ENCODE peak calls at places on chromosomes 2 and 18, in four cellular contexts. Y is neuronal stem cell, J is iPS DF 6.9, F is bronchial epithelial cell. X is an unnamed sample.

GRCh38 chr2:121790276-121790956 is 35.0 kb downstream of the TSN start:
- DNase-seq in F (peak; percentile 98), J (no peak), Y (no peak), X (peak; percentile 77)

GRCh38 chr18:50194623-50195532 is at the start of gene MYO5B:
- DNase-seq in J (no peak), Y (peak; percentile 58), F (peak; percentile 58), X (peak; percentile 36)

GRCh38 chr2:17827306-17827705 is 11.0 kb downstream of the MSGN1 start:
- DNase-seq in F (no peak), J (no peak), Y (peak; percentile 42), X (no peak)

GRCh38 chr18:77063256-77063655 is 69.3 kb downstream of the MBP start:
- DNase-seq in Y (no peak), F (peak; percentile 91), J (no peak), X (no peak)

GRCh38 chr2:62189196-62189595 is 6.7 kb upstream of the B3GNT2 start:
- DNase-seq in F (no peak), J (no peak), Y (no peak), X (no peak)

GRCh38 chr2:227323818-227324217 is 1.2 kb upstream of the MFF start:
- DNase-seq in Y (no peak), F (no peak), J (no peak), X (no peak)

GRCh38 chr2:126662623-126663022 is 6.7 kb downstream of the GYPC start:
- DNase-seq in F (no peak), Y (no peak), J (no peak), X (no peak)

GRCh38 chr2:50769416-50769815 is 262.5 kb downstream of the NRXN1 start:
- DNase-seq in J (no peak), Y (no peak), F (no peak), X (no peak)

GRCh38 chr2:202149155-202149762 is 76.2 kb downstream of the KIAA2012 start:
- DNase-seq in J (no peak), F (no peak), Y (peak; percentile 80), X (no peak)

GRCh38 chr2:161044937-161045336 is 115.3 kb upstream of the TANK start:
- DNase-seq in Y (no peak), F (no peak), J (no peak), X (no peak)

GRCh38 chr2:103784271-103784670 is 1022.4 kb downstream of the TMEM182 start:
- DNase-seq in Y (peak; percentile 21), J (no peak), F (no peak), X (no peak)

GRCh38 chr18:3478262-3478978 is 28.4 kb downstream of the TGIF1 start:
- DNase-seq in J (no peak), Y (no peak), F (peak; percentile 49), X (no peak)

GRCh38 chr2:76953733-76954347 is 568.3 kb downstream of the LRRTM4 start:
- DNase-seq in J (peak; percentile 82), F (peak; percentile 58), Y (peak; percentile 67), X (no peak)

GRCh38 chr2:763766-764525 is 86.7 kb upstream of the TMEM18 start:
- DNase-seq in J (no peak), Y (no peak), F (no peak), X (peak; percentile 59)

GRCh38 chr2:148615446-148615845 is 29.1 kb upstream of the EPC2 start:
- DNase-seq in J (no peak), Y (no peak), F (no peak), X (no peak)

GRCh38 chr2:1101982-1102381 is 151.3 kb downstream of the SNTG2 start:
- DNase-seq in F (no peak), Y (no peak), J (no peak), X (no peak)

GRCh38 chr2:241068136-241068941 is 33.7 kb downstream of the MTERF4 start:
- DNase-seq in Y (no peak), F (no peak), J (no peak), X (no peak)

GRCh38 chr2:27308359-27308875 is at the start of gene UCN:
- DNase-seq in J (no peak), Y (peak; percentile 54), F (peak; percentile 29), X (no peak)

GRCh38 chr18:23662309-23663263 is at the start of gene ANKRD29:
- DNase-seq in Y (peak; percentile 36), F (no peak), J (no peak), X (peak; percentile 78)

GRCh38 chr2:60440761-60441160 is 112.7 kb downstream of the BCL11A start:
- DNase-seq in Y (no peak), J (no peak), F (peak; percentile 50), X (no peak)

GRCh38 chr2:121038831-121039230 is 246.2 kb downstream of the TFCP2L1 start:
- DNase-seq in Y (no peak), J (no peak), F (peak; percentile 79), X (peak; percentile 21)

GRCh38 chr18:58345064-58345463 is 283.8 kb downstream of the ALPK2 start:
- DNase-seq in J (no peak), F (no peak), Y (no peak), X (no peak)

GRCh38 chr2:231648579-231649174 is 56.0 kb downstream of the TEX44 start:
- DNase-seq in F (peak; percentile 43), Y (no peak), J (no peak), X (peak; percentile 67)

DNA sequence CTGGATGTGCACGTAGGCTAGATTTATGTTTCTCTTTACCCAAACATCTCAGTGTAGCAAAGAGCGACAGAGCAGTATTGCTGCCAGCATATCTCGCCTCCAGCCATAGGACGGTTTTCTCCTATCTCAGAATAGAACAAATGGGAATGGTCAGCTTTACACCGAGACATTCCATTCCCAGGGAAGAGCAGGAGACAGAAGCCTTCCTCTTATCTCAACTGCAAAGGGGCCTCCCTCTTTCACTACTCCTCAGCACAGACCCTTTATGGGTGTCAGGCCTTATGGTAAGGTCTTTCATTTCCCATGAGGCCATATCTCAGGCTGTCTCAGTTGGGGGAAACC is 19.2 kb upstream of the TMBIM1 start:
- DNase-seq in J (no peak), F (no peak), Y (no peak), X (no peak)
- H3K4me3 ChIP-seq in J (no peak overlapping the region), F (no peak overlapping the region), Y (no peak overlapping the region), X (no peak overlapping the region)

DNA sequence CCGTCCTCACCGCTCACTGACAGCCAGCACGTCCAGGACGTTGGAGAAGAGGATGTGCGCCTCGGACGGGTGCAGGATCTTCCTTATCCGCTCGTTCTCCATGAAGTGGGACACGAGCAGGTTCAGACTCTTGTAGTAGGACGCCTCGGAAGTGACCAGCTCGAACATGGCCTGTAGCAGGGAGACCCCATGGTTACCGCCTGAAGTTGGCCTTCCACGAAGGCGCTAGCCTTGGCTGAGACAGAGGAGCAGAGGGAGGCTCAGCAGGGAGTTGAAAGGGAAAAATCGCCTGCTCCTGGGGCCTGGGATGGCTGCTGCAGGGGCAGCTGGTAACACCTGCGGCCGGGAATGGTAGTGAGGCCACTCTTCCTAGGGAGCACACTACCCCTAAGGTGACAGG is 24.7 kb downstream of the SNORC start:
- DNase-seq in Y (no peak), J (no peak), F (no peak), X (no peak)
- H3K36me3 ChIP-seq in Y (no peaks in the 10 kb centered on the region), J (no peaks in the 10 kb centered on the region), F (no peaks in the 10 kb centered on the region), X (no peaks in the 10 kb centered on the region)

GRCh38 chr2:31920968-31921367 is 89.8 kb downstream of the MEMO1 start:
- DNase-seq in Y (no peak), F (no peak), J (no peak), X (no peak)

GRCh38 chr2:31922542-31923408 is 88.0 kb downstream of the MEMO1 start:
- DNase-seq in Y (no peak), F (peak; percentile 95), J (no peak), X (no peak)

GRCh38 chr2:31925517-31925916 is 85.3 kb downstream of the MEMO1 start:
- DNase-seq in J (no peak), F (no peak), Y (no peak), X (no peak)

GRCh38 chr2:31919499-31919898 is 91.3 kb downstream of the MEMO1 start:
- DNase-seq in J (no peak), Y (no peak), F (no peak), X (no peak)

GRCh38 chr2:31923662-31924061 is 87.1 kb downstream of the MEMO1 start:
- DNase-seq in Y (no peak), F (no peak), J (no peak), X (no peak)
- H3K4me3 ChIP-seq in Y (no peak overlapping the region), F (no peak overlapping the region), J (no peak overlapping the region), X (no peak overlapping the region)

DNA sequence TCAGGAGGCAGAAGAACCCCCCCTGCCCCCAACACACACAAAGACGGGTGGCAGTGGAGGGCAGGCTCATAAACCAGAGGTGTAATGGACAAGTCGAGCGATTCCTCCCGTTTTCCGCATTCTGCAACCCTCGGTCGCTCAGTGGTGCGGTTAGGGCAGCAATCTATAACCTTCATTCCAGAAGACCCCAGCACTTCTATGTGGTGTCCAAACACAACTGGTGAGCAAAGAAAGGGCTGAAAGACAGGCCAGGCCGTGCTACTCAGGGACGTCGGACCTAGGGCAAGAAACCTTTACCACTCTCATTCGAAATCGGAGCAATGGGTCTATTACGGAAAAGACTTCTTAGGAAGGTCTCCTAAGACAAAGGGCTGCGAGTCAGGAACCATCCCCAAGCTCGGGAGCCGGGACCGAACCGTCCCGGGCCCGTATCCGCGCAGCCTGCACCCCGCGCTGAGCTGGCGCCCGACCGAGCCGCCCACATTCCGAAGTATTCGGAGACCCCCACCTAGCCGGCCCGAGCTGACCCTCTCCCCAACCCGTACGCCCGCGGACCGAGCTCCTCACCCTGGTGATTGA is 568 bp downstream of the ARL5A start:
- DNase-seq in Y (peak; percentile 14), F (peak; percentile 11), J (no peak), X (peak; percentile 27)
- H3K36me3 ChIP-seq in Y (no peaks in the 10 kb centered on the region), F (no peaks in the 10 kb centered on the region), J (no peaks in the 10 kb centered on the region), X (no peaks in the 10 kb centered on the region)

DNA sequence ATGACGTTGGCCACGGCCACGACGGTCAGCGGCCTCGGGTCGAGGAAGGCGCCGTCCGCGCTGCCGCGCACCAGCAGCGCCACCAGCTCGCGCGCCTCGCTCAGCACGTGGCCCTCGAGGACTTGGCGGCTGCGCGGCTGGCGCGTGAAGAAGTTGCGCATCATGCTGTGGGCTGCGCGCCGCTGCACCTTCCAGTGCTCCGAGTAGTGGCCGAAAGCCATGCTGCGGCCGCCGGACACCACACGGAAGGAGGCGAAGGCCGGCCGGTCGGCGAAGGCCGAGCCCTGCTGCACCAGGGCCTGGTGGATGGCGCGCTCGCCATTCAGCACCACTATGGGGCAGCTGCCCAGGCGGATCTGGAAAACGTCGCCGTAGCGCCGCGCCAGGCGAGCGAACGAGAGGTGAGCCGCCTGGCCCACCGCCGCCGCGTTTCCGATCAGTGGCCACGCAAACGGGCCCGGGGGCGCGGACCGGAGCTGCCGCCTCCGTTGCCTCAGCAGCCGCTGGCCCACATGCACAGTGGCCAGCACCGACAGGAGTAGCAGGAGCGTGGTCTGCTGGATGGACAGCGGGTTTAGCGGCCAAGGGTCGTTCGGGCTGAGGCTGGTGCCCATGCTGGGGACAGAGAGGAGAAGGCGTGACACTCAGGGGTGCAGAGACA is 1.0 kb downstream of the CYP1B1 start:
- DNase-seq in F (no peak), J (no peak), Y (peak; percentile 50), X (peak; percentile 34)
- H3K4me3 ChIP-seq in F (peak overlapping the region; percentile 60), J (peak overlapping the region; percentile 41), Y (peak overlapping the region; percentile 49), X (peak overlapping the region; percentile 60)

DNA sequence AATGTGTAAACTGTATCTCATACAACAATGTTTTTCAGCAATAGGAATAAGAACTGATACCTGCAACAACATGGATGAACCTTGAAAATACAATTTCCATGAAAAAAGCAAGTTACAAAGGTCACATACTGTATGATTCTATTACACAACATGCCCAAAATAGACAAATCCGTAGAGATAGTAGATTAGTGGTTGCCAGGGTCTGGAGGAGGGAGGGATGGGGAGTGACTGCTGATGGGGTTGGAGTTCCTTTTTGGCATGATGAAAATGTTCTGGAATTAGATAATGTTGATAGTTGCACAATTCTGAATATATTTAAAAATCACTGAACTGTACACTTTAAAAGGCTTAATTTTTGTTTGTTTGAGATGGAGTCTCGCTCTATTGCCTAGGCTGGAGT is 33.8 kb downstream of the UBXN4 start:
- DNase-seq in J (no peak), Y (no peak), F (no peak), X (no peak)
- H3K36me3 ChIP-seq in J (peaks cover 9% of the 10 kb centered on the region), Y (peaks cover 37% of the 10 kb centered on the region), F (peaks cover 17% of the 10 kb centered on the region), X (peaks cover 83% of the 10 kb centered on the region)

X was measured in MG63.